ENCODE peak calls at places on chromosomes 11 and 22, in six cellular contexts. J is lung; P is CD4-positive, CD25-positive, alpha-beta regulatory T cell; X is tibial artery; U is HCT116; S is mucosa of descending colon. O is an unnamed sample. For H3K9me3 and H3K36me3, the result is how much of the 10 kb centered on the place peaks cover.

GRCh38 chr22:23066200-23067022 is 3.9 kb upstream of the GNAZ start:
- DNase-seq in J (no peak), S (no peak), U (no peak), P (no peak), X (peak), O (no peak)

GRCh38 chr11:63951779-63952536 is 13.2 kb downstream of the NAA40 start:
- DNase-seq in J (no peak), P (no peak), X (no peak), U (no peak), S (no peak), O (no peak)

GRCh38 chr22:17612057-17612456 is 16.5 kb downstream of the ATP6V1E1 start:
- DNase-seq in P (no peak), U (no peak), S (no peak), J (no peak), X (no peak), O (no peak)

GRCh38 chr22:37747715-37748100 is 50.9 kb downstream of the TRIOBP start:
- DNase-seq in P (no peak), U (no peak), J (no peak), S (no peak), X (no peak), O (no peak)

GRCh38 chr11:130157840-130158239 is 1.7 kb upstream of the ST14 start:
- DNase-seq in P (no peak), X (no peak), J (no peak), U (no peak), S (no peak), O (no peak)

GRCh38 chr11:119460582-119460981 is 37.6 kb upstream of the THY1 start:
- DNase-seq in P (no peak), X (no peak), J (no peak), U (no peak), S (no peak), O (peak)

GRCh38 chr11:130527648-130528300 is 79.3 kb downstream of the ADAMTS15 start:
- DNase-seq in J (no peak), U (no peak), P (no peak), S (no peak), X (no peak), O (no peak)

GRCh38 chr11:2524446-2525165 is 79.8 kb downstream of the KCNQ1 start:
- DNase-seq in P (no peak), X (peak), J (no peak), U (no peak), S (peak), O (no peak)

GRCh38 chr11:36657610-36658225 is 59.7 kb upstream of the RAG2 start:
- DNase-seq in U (no peak), S (no peak), P (no peak), X (no peak), J (no peak), O (no peak)

GRCh38 chr22:27581688-27582087 is 219.9 kb downstream of the MN1 start:
- DNase-seq in P (no peak), X (peak), J (peak), S (peak), U (no peak), O (peak)

GRCh38 chr11:6271598-6271997 is 12.0 kb downstream of the CCKBR start:
- DNase-seq in U (no peak), S (no peak), P (no peak), X (no peak), J (no peak), O (no peak)

GRCh38 chr11:72781313-72782080 is 12.3 kb downstream of the STARD10 start:
- DNase-seq in J (no peak), S (peak), X (no peak), P (peak), U (no peak), O (no peak)

GRCh38 chr22:29037340-29037932 is 24.2 kb downstream of the C22orf31 start:
- DNase-seq in P (no peak), X (no peak), S (no peak), U (no peak), J (no peak), O (no peak)

GRCh38 chr11:79708319-79708928 is 267.6 kb upstream of the TENM4 start:
- DNase-seq in U (no peak), P (no peak), S (peak), X (no peak), J (no peak), O (no peak)

GRCh38 chr11:118056806-118057205 is 20.1 kb upstream of the TMPRSS4 start:
- DNase-seq in U (no peak), S (no peak), P (no peak), X (peak), J (no peak), O (no peak)

GRCh38 chr11:118895093-118896039 is 11.7 kb downstream of the CXCR5 start:
- DNase-seq in X (no peak), P (peak), S (no peak), J (no peak), U (no peak), O (no peak)

GRCh38 chr11:89361738-89362137 is 129.4 kb downstream of the NOX4 start:
- DNase-seq in X (no peak), U (no peak), P (no peak), S (no peak), J (no peak), O (no peak)

GRCh38 chr11:129061466-129062194 is 119.0 kb upstream of the TP53AIP1 start:
- DNase-seq in S (no peak), J (no peak), X (no peak), P (no peak), U (peak), O (no peak)

GRCh38 chr22:31951201-31952093 is 7.1 kb downstream of the YWHAH start:
- DNase-seq in J (no peak), U (no peak), S (no peak), P (no peak), X (no peak), O (peak)

GRCh38 chr11:73266644-73267015 is 5.5 kb upstream of the P2RY6 start:
- DNase-seq in S (no peak), U (no peak), J (no peak), X (no peak), P (no peak), O (no peak)

GRCh38 chr11:65575568-65576231 is at the start of gene EHBP1L1:
- DNase-seq in S (peak), X (peak), J (peak), P (peak), U (no peak), O (peak)

GRCh38 chr22:27492566-27493201 is 308.9 kb downstream of the MN1 start:
- DNase-seq in U (no peak), X (no peak), S (no peak), J (no peak), P (no peak), O (no peak)

GRCh38 chr11:105229257-105229656 is 89.7 kb upstream of the CARD18 start:
- DNase-seq in P (no peak), U (no peak), X (no peak), J (no peak), S (no peak), O (no peak)

GRCh38 chr11:82906236-82906635 is 4.7 kb downstream of the DDIAS start:
- DNase-seq in U (peak), X (no peak), P (no peak), S (no peak), J (no peak), O (no peak)

GRCh38 chr22:48972979-48973693 is 854.5 kb downstream of the BRD1 start:
- DNase-seq in X (no peak), S (no peak), U (no peak), J (no peak), P (no peak), O (no peak)

GRCh38 chr22:32880906-32881596 is 79.5 kb downstream of the TIMP3 start:
- DNase-seq in X (no peak), J (peak), S (peak), U (no peak), P (no peak), O (no peak)

GRCh38 chr11:99268895-99269294 is 248.1 kb downstream of the CNTN5 start:
- DNase-seq in X (no peak), U (no peak), P (no peak), S (no peak), J (no peak), O (peak)

GRCh38 chr22:38657248-38657909 is 941 bp downstream of the CBY1 start:
- DNase-seq in U (no peak), P (peak), S (peak), J (no peak), X (no peak), O (no peak)

GRCh38 chr22:36727927-36728488 is 24.5 kb upstream of the CACNG2 start:
- DNase-seq in U (no peak), X (no peak), S (no peak), J (no peak), P (no peak), O (no peak)

GRCh38 chr11:34825670-34826383 is 90.4 kb downstream of the APIP start:
- DNase-seq in J (peak), X (no peak), U (peak), S (peak), P (no peak), O (no peak)

GRCh38 chr11:45060707-45061106 is 85.7 kb upstream of the PRDM11 start:
- DNase-seq in P (no peak), J (no peak), X (no peak), U (no peak), S (no peak), O (no peak)

GRCh38 chr11:18727499-18728236 is 1.7 kb upstream of the IGSF22 start:
- DNase-seq in X (no peak), P (peak), U (peak), S (no peak), J (no peak), O (peak)

GRCh38 chr11:880447-880846 is 30.2 kb downstream of the CHID1 start:
- DNase-seq in S (no peak), J (no peak), U (no peak), P (no peak), X (no peak), O (no peak)

GRCh38 chr11:5092821-5093585 is 23.6 kb downstream of the OR52E1 start:
- DNase-seq in X (no peak), J (no peak), P (no peak), S (no peak), U (no peak), O (no peak)

GRCh38 chr11:9574806-9575530 is 1.5 kb downstream of the WEE1 start:
- DNase-seq in P (no peak), J (peak), X (peak), U (peak), S (peak), O (peak)

GRCh38 chr11:57487021-57487778 is 26.9 kb downstream of the RTN4RL2 start:
- DNase-seq in U (no peak), S (no peak), X (no peak), P (no peak), J (no peak), O (no peak)

GRCh38 chr11:57491371-57492061 is 24.0 kb downstream of the SLC43A1 start:
- DNase-seq in S (peak), U (no peak), X (no peak), J (no peak), P (peak), O (no peak)

GRCh38 chr11:57490456-57491248 is 24.9 kb downstream of the SLC43A1 start:
- DNase-seq in S (no peak), J (no peak), P (no peak), U (no peak), X (no peak), O (peak)

GRCh38 chr11:57485217-57486007 is 25.1 kb downstream of the RTN4RL2 start:
- DNase-seq in U (no peak), X (no peak), J (no peak), S (no peak), P (no peak), O (no peak)

GRCh38 chr11:57487920-57488319 is 27.6 kb downstream of the SLC43A1 start:
- DNase-seq in U (no peak), S (no peak), X (no peak), P (no peak), J (no peak), O (no peak)
- H3K9me3 ChIP-seq in U (under half), S (under half), X (under half), P (under half), J (under half), O (under half)

GRCh38 chr22:45006873-45007246 is 2.9 kb downstream of the PHF21B start:
- DNase-seq in J (no peak), P (no peak), S (no peak), X (no peak), U (no peak), O (no peak)
- H3K4me3 ChIP-seq in J (no peak), P (no peak), S (no peak), X (peak), U (no peak), O (no peak)

GRCh38 chr11:21402274-21402673 is 732.9 kb downstream of the NELL1 start:
- DNase-seq in X (no peak), J (no peak), U (no peak), P (no peak), S (no peak), O (no peak)
- H3K36me3 ChIP-seq in X (under half), J (under half), U (under half), P (under half), S (under half), O (under half)

DNA sequence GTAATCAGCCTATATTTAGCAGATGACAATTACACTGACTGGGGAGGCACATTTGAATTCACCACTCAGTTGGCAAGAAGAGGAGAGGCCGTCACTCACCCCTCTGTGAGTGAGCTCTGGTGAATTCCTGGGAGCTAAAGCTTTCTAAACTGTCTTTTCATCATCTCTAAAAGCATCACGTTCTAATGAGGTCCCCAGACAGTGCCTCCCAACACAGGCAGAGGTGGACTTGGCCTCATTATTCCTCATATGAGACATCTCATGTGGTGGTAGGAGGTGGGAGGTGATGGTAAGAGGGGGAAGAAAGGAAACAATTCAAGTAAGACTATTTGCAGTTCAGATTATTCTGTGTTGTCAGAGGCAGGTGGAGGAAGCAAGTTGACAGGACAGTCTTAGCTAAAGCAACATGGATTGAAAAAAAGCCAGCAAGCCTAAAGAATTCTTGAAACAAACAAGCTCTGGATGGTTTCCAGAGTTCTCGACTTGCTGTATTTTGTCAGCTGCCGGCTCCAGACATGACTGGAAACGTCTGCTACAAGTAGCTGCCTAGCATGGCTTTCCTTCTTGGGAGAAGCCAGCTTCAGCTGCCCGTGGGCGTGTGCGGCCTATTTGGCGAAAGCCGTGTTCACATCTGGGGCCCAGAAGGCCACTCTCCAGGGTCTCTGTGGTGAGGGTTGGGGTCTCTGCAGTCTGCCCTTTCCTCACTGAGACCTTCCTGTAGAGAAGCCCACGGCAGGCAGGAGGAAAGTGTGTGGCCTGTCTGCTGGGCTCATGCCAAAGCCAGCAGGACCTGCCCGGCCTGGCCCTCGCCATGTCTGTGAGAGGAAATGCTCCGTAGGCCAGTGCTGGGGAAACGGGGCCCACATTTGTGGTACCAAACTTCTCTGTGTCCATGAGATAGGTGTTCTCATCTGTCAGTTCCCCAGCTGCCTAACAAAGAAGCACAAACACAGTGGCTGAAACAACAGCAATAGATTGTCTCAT is 772.0 kb downstream of the TBC1D22A start:
- DNase-seq in U (no peak), J (no peak), P (no peak), X (no peak), S (no peak), O (no peak)
- H3K9me3 ChIP-seq in U (under half), J (under half), P (under half), X (under half), S (under half), O (under half)

GRCh38 chr11:78350646-78351165 is 66.9 kb downstream of the GAB2 start:
- DNase-seq in U (no peak), P (no peak), S (no peak), X (no peak), J (no peak), O (no peak)
- H3K4me3 ChIP-seq in U (no peak), P (no peak), S (no peak), X (peak), J (no peak), O (no peak)

GRCh38 chr22:45200862-45201511 is 37.3 kb downstream of the NUP50 start:
- DNase-seq in P (no peak), J (no peak), X (no peak), U (no peak), S (no peak), O (peak)
- H3K36me3 ChIP-seq in P (under half), J (under half), X (half or more), U (under half), S (under half), O (under half)

GRCh38 chr11:122976734-122977454 is 4.7 kb downstream of the BSX start:
- DNase-seq in U (no peak), S (no peak), J (no peak), P (no peak), X (no peak), O (no peak)

GRCh38 chr11:122979103-122979814 is 2.4 kb downstream of the BSX start:
- DNase-seq in P (no peak), U (no peak), X (no peak), S (no peak), J (no peak), O (no peak)

GRCh38 chr11:122978303-122978620 is 3.4 kb downstream of the BSX start:
- DNase-seq in U (no peak), J (no peak), S (no peak), X (no peak), P (no peak), O (no peak)

GRCh38 chr11:122976396-122976733 is 5.3 kb downstream of the BSX start:
- DNase-seq in J (no peak), X (no peak), U (no peak), S (no peak), P (no peak), O (no peak)

DNA sequence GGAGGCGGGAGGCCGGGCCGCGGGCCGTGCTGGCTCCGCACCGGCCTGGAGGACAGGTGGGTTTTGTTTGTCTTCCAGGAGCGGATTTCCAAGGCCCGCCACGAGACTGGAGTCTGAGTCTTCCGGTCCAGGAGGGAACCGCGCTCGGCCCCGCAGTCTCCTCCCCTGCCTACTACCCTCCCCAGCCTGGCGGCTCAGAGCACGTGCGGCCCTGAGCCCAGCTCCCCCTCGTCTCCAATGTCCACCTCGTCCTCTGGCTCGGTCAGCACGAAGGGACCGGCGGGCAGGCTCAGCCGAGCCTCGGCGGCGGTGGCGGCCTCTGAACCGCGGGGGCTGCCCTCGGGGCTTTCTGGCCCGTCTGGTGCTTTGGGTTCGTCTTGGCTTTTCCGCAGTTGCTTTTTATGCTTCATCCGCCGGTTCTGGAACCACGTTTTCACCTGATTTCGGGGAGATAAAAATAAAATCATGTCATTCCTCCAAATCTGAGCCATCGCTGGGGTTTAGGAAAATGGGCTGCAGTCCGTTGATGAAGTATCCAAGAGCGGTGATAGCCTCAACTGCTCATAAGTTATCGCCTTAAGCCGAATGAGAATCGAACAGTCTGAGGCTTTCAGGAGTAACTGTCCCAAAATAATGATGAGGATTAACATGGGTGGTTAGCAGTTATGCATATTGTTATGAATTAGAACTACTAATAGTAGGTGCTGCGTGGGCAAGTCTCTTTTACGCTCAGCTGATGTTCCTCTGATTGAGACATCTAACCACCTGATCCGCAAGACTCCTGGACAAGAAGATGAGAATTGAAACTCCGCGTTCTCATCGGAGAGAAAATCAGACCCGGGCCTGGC is 4.0 kb downstream of the BSX start:
- DNase-seq in X (no peak), P (no peak), S (no peak), U (no peak), J (no peak), O (no peak)
- H3K9me3 ChIP-seq in X (under half), P (under half), S (under half), U (under half), J (under half), O (under half)

GRCh38 chr11:126840975-126841374 is 159.6 kb downstream of the KIRREL3 start:
- DNase-seq in U (no peak), X (no peak), P (no peak), J (no peak), S (no peak), O (no peak)

GRCh38 chr11:126837581-126837980 is 163.0 kb downstream of the KIRREL3 start:
- DNase-seq in S (no peak), U (no peak), J (no peak), P (no peak), X (no peak), O (no peak)

GRCh38 chr11:126840201-126840886 is 160.2 kb downstream of the KIRREL3 start:
- DNase-seq in J (no peak), S (no peak), X (no peak), U (no peak), P (no peak), O (no peak)

GRCh38 chr11:126839496-126839895 is 161.1 kb downstream of the KIRREL3 start:
- DNase-seq in S (no peak), X (no peak), P (no peak), U (no peak), J (no peak), O (no peak)

DNA sequence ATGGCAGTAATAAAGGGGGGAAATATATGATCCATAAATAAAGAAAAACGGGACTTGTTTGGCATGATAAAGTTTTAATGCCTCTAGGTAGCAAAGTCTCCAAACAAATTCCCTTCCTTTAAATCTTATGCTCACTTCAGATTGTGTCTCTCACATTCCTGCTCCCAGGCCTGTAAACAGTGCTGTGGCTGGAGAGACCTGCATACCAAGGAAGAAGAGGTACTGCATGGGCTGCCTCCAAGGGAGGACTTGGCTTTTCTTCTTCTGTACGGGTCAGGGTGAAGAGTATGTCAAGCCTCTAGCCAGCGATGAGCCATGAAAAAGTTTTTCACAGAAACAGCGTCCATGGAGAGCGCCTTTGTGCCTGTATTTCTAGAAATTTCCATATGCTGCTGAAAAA is 161.8 kb downstream of the KIRREL3 start:
- DNase-seq in X (no peak), U (no peak), S (no peak), J (no peak), P (no peak), O (no peak)
- H3K4me3 ChIP-seq in X (no peak), U (no peak), S (no peak), J (no peak), P (no peak), O (no peak)

O was measured in MG63.